ENCODE peak calls at places on chromosomes 13 and 19, in four cellular contexts. X is neural crest cell, M is neural progenitor cell, K is DND-41. C is an unnamed sample.

GRCh38 chr13:79662882-79663281 is 181.9 kb downstream of the NDFIP2 start:
- DNase-seq in K (no peak), X (no peak), M (no peak), C (no peak)

GRCh38 chr19:51830263-51830662 is 35.3 kb downstream of the FPR3 start:
- DNase-seq in M (no peak), K (no peak), X (no peak), C (no peak)

GRCh38 chr19:13154911-13155471 is 4.8 kb downstream of the IER2 start:
- DNase-seq in M (peak), K (peak), X (peak), C (peak)

GRCh38 chr13:80166352-80166751 is 174.6 kb downstream of the SPRY2 start:
- DNase-seq in X (no peak), K (no peak), M (no peak), C (no peak)

GRCh38 chr13:98510156-98510509 is 66.8 kb downstream of the STK24 start:
- DNase-seq in M (no peak), K (no peak), X (no peak), C (no peak)

GRCh38 chr13:85212692-85213091 is 586.5 kb downstream of the SLITRK6 start:
- DNase-seq in K (no peak), M (no peak), X (no peak), C (no peak)

GRCh38 chr13:70391678-70392077 is 283.4 kb upstream of the KLHL1 start:
- DNase-seq in K (no peak), M (no peak), X (no peak), C (no peak)

GRCh38 chr13:95295026-95295425 is 6.2 kb downstream of the ABCC4 start:
- DNase-seq in K (no peak), X (no peak), M (no peak), C (no peak)

GRCh38 chr13:107284168-107284567 is 716.2 kb upstream of the ARGLU1 start:
- DNase-seq in X (no peak), M (no peak), K (no peak), C (no peak)

GRCh38 chr13:21676611-21677021 is 5.7 kb downstream of the FGF9 start:
- DNase-seq in X (no peak), K (no peak), M (peak), C (peak)

GRCh38 chr13:19960673-19961015 is 2.1 kb downstream of the ZMYM2 start:
- DNase-seq in M (no peak), X (no peak), K (no peak), C (peak)

GRCh38 chr19:17337675-17338439 is 504 bp downstream of the GTPBP3 start:
- DNase-seq in K (peak), M (peak), X (no peak), C (peak)

GRCh38 chr13:51758691-51759090 is 45.3 kb downstream of the DHRS12 start:
- DNase-seq in M (no peak), X (no peak), K (no peak), C (no peak)
- TF ChIP-seq CTCF in M (no peak), X (no peak), K (no peak), C (no peak)

DNA sequence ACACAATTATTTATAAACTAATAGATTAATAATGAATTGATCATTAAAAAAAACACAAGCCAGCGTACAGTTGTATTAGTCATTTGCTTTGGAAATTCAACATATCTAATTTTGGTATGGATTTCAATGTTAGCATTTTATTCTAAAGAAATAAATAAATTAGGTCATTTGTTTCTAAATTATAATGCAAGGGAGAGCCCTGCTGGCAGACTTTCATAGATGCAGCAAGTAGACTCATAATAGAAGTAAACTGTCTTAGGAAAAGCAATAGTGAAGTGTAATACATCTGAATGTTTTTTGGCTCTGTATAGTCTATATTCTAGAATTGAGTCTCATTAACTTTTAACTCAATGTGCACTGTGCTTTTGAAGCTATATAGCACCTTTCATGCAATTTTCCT is 982.4 kb upstream of the MIR17HG start:
- DNase-seq in K (no peak), X (no peak), M (no peak), C (no peak)
- TF ChIP-seq CTCF in K (no peak), X (peak), M (peak), C (no peak)

GRCh38 chr13:34076943-34077703 is 259.2 kb downstream of the RFC3 start:
- DNase-seq in K (no peak), M (peak), X (no peak), C (peak)
- TF ChIP-seq CTCF in K (peak), M (peak), X (peak), C (no peak)

GRCh38 chr13:83377486-83377885 is 504.8 kb downstream of the SLITRK1 start:
- DNase-seq in M (no peak), K (no peak), X (no peak), C (no peak)

DNA sequence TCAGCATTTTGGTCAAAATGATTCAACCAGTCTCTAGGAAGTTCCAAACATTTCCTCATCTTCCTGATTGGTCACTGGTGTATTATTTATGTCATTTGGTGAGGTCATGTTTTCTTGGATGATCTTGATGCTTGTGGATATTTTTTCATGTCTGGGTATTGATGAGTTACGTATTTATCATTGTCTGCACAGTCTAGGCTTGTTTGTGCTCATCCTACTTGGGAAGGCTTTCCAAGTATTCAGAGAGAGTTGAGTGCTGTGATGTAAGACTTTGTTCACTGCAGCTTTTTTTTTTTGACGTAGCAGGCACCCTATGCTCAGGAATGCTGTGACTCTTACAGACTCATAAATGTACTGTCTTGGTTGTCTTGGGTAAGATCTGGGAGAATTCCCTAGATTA is 509.5 kb downstream of the SLITRK1 start:
- DNase-seq in K (no peak), X (no peak), M (no peak), C (no peak)
- TF ChIP-seq CTCF in K (no peak), X (no peak), M (no peak), C (no peak)

GRCh38 chr19:42177686-42178019 is 39.8 kb downstream of the DEDD2 start:
- DNase-seq in K (no peak), X (no peak), M (no peak), C (no peak)

GRCh38 chr19:42179501-42179817 is 38.0 kb downstream of the DEDD2 start:
- DNase-seq in X (no peak), M (peak), K (no peak), C (no peak)

GRCh38 chr19:42176649-42176989 is 40.9 kb downstream of the DEDD2 start:
- DNase-seq in X (no peak), M (peak), K (no peak), C (no peak)

GRCh38 chr19:42176990-42177685 is 40.3 kb downstream of the DEDD2 start:
- DNase-seq in X (peak), K (peak), M (peak), C (peak)

DNA sequence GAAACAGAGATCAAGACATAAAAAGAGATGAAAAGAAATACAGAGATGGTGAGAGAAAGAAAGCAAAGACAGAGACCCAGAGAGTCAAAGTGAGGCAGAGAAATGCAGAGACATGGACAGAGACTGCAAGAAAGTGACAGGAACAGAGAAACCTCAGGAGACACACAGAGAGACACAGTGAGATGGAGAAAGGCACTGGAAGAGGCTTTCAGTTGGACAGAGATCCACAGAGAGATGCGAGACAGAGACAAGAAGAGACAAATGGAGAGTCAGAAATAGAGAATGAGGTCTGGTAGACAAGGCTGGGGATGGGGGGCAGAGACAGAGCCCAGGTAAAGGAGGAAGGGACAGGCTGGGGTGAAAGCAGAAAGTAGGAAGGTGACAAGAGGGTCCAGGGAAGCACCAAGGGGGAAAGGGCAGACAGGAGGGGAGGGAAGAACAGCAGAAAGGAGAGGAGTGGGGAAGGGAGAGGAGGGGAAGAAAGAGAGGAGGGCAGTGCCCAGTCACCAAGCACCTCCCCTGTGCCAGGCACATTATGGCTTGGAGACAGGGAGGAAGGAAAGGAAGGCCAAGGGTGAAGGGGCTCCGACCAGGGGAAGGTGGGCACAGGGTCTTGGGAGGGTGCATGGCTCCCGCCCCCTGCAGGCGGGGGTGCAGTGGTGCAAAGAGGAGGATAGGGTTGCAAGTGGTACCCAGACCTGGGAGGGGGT is 38.5 kb downstream of the DEDD2 start:
- DNase-seq in K (peak), X (peak), M (no peak), C (no peak)
- TF ChIP-seq CTCF in K (peak), X (peak), M (peak), C (no peak)

DNA sequence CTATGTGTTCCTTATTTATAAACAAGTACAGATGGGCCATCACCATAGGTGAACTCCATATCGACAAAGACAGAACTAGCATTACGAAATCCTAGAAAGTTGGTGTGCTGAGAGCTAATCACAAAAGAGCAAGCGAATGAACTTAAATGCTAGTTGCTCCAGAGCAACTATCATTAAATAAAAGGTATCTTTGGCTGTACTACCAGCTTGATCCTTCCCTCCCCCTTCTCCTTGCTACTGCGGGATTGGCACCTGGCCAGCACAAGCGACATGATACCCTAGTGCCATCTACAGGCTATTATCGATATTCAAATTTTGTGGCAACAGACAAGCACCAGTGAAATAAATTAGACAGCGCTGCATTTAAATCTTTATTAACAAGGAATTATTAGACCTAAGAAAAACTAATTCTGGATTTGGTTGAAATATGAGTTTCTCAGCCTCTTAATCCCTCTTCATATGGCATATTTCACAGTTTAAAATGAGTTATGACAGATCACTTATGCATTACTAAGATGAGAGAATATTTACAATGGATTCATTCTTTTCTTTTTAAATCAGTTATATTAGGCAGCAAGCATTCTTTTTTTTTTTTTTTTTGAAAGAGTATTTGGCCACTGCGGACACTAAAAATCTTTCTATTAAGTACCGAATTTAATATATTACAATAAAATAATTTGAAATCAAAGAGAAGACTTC is 5.8 kb downstream of the PCDH9 start:
- DNase-seq in X (peak), M (peak), K (peak), C (peak)
- TF ChIP-seq CTCF in X (peak), M (peak), K (peak), C (no peak)

GRCh38 chr19:36373638-36374156 is 5.3 kb downstream of the ZFP14 start:
- DNase-seq in K (no peak), X (no peak), M (no peak), C (no peak)

GRCh38 chr19:36379510-36379819 is 464 bp upstream of the ZFP14 start:
- DNase-seq in K (no peak), M (no peak), X (no peak), C (no peak)

GRCh38 chr19:36377541-36378178 is 1.3 kb downstream of the ZFP14 start:
- DNase-seq in M (no peak), K (no peak), X (no peak), C (no peak)

GRCh38 chr19:36378625-36379509 is at the start of gene ZFP14:
- DNase-seq in K (peak), X (peak), M (peak), C (peak)
- TF ChIP-seq CTCF in K (peak), X (no peak), M (no peak), C (peak)

GRCh38 chr13:32021785-32022184 is 9.8 kb upstream of the FRY start:
- DNase-seq in K (no peak), X (no peak), M (no peak), C (no peak)

GRCh38 chr13:32022292-32022691 is 9.3 kb upstream of the FRY start:
- DNase-seq in M (peak), X (no peak), K (no peak), C (no peak)

GRCh38 chr13:32024750-32025149 is 6.8 kb upstream of the FRY start:
- DNase-seq in K (no peak), X (no peak), M (no peak), C (no peak)

GRCh38 chr13:32023096-32023495 is 8.5 kb upstream of the FRY start:
- DNase-seq in X (no peak), K (no peak), M (no peak), C (no peak)

GRCh38 chr13:32023698-32024097 is 7.9 kb upstream of the FRY start:
- DNase-seq in K (no peak), M (no peak), X (no peak), C (no peak)
- TF ChIP-seq CTCF in K (peak), M (no peak), X (peak), C (no peak)

DNA sequence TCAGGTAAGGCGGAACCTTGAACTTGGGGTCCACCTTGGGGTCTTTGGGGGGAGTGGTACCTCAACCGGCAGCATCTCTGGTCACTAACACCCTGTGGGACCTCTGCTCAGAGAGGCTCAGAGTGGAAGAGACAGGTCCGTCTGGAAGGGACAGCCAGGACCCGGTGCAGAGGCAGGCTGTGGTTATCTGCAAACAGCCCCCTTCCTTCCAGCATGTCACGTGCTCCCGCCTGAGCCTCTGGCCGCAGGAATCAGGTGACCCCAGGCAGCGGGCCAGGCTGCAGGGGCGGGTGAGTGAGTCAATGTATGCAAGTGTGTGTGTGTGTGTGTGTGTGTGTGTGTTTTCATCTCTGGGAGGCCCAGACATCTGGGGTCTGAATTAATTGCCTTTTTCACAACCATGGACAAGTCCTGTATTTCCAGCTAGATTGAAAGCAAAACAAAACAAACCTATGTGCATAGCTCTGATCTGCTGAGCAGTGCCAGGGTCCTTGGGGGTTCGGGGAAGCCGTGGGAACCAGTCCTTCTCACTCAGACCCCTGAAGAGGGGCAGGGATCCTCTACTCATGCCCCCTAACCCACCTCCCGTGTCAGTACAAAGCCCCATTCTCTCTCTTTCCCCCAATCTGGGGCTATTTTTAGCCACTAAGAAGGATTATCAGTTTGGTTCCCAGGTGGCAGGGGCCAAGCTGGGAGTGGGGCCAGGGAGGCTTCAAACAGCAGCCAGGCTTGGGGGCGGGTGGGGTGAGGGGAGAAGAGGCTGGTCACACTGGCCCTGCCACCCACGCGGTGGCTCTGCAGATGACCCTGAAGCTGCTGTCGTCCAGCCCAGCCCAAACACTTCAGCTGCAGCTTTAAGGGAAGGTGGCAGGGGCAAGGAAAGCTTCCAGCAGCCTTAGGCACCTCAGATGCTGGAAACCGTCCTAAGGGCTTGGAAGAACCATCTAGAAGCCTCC is 31.4 kb downstream of the CERS4 start:
- DNase-seq in X (peak), M (peak), K (no peak), C (peak)
- TF ChIP-seq CTCF in X (no peak), M (no peak), K (no peak), C (no peak)

C was measured in GM20000.